ENCODE peak calls at places on chromosomes 16 and 17, in six cellular contexts. P, T, M, X, W and B are unnamed samples.

GRCh38 chr16:67598527-67598926 is 36.2 kb downstream of the CTCF start:
- DNase-seq in P (no peak), T (no peak), W (no peak), M (no peak), X (no peak), B (no peak)

GRCh38 chr17:63516910-63517824 is 6.0 kb upstream of the KCNH6 start:
- DNase-seq in W (no peak), T (no peak), M (no peak), P (peak; percentile 77), X (peak; percentile 38), B (no peak)

GRCh38 chr17:5730373-5730772 is 146.1 kb upstream of the NLRP1 start:
- DNase-seq in T (no peak), P (no peak), X (no peak), W (no peak), M (no peak), B (no peak)

GRCh38 chr16:4532238-4532637 is 6.3 kb downstream of the CDIP1 start:
- DNase-seq in P (no peak), X (no peak), T (no peak), M (no peak), W (no peak), B (no peak)

GRCh38 chr17:57939797-57940196 is 15.4 kb downstream of the CUEDC1 start:
- DNase-seq in T (peak; percentile 88), P (no peak), X (no peak), W (peak; percentile 82), M (no peak), B (no peak)

GRCh38 chr17:80832266-80832676 is 159.4 kb upstream of the CHMP6 start:
- DNase-seq in P (peak; percentile 79), M (no peak), T (peak; percentile 57), X (peak; percentile 59), W (peak; percentile 32), B (peak; percentile 45)

GRCh38 chr17:48457080-48457836 is 27.2 kb upstream of the SKAP1 start:
- DNase-seq in W (peak; percentile 79), M (no peak), P (peak; percentile 34), T (peak; percentile 88), X (peak; percentile 76), B (peak; percentile 76)

GRCh38 chr17:67412057-67412456 is 35.0 kb downstream of the PITPNC1 start:
- DNase-seq in M (no peak), T (no peak), W (no peak), P (no peak), X (no peak), B (no peak)

GRCh38 chr17:80195671-80196529 is 24.2 kb downstream of the SGSH start:
- DNase-seq in W (no peak), M (no peak), T (peak; percentile 87), P (no peak), X (peak; percentile 61), B (no peak)

GRCh38 chr16:50861926-50862325 is 120.0 kb downstream of the CYLD start:
- DNase-seq in W (no peak), P (peak; percentile 90), X (no peak), T (no peak), M (no peak), B (no peak)

GRCh38 chr16:86590501-86591144 is 12.3 kb downstream of the FOXL1 start:
- DNase-seq in P (peak; percentile 98), M (no peak), T (no peak), X (no peak), W (no peak), B (no peak)

GRCh38 chr17:55710410-55710809 is 12.3 kb downstream of the TMEM100 start:
- DNase-seq in X (no peak), T (no peak), P (no peak), W (no peak), M (no peak), B (no peak)

GRCh38 chr17:61389670-61390478 is 9.8 kb upstream of the TBX2 start:
- DNase-seq in X (no peak), W (peak; percentile 77), T (peak; percentile 89), P (no peak), M (no peak), B (no peak)

GRCh38 chr16:89633064-89633631 is 19.7 kb downstream of the DPEP1 start:
- DNase-seq in M (no peak), T (no peak), X (no peak), W (no peak), P (peak; percentile 74), B (no peak)

GRCh38 chr16:50972899-50973298 is 178.2 kb downstream of the SALL1 start:
- DNase-seq in W (no peak), X (no peak), T (no peak), P (no peak), M (no peak), B (peak; percentile 5)

GRCh38 chr16:56234737-56235136 is 43.4 kb downstream of the GNAO1 start:
- DNase-seq in M (no peak), T (no peak), X (no peak), W (no peak), P (no peak), B (no peak)

GRCh38 chr17:79074650-79075432 is at the start of gene ENGASE:
- DNase-seq in P (peak; percentile 83), X (peak; percentile 96), T (peak; percentile 99), M (peak; percentile 98), W (peak; percentile 99), B (peak; percentile 96)

GRCh38 chr17:55265434-55266021 is 768 bp downstream of the HLF start:
- DNase-seq in X (peak; percentile 47), P (no peak), W (peak; percentile 72), M (no peak), T (peak; percentile 82), B (peak; percentile 35)

GRCh38 chr17:74137416-74137815 is 66.1 kb upstream of the RPL38 start:
- DNase-seq in X (no peak), P (no peak), T (no peak), M (no peak), W (no peak), B (no peak)

GRCh38 chr17:32007463-32008298 is 498 bp downstream of the LRRC37B start:
- DNase-seq in P (peak; percentile 40), X (peak; percentile 43), M (no peak), T (no peak), W (peak; percentile 60), B (peak; percentile 39)

GRCh38 chr17:83199500-83200201 is 120.2 kb downstream of the METRNL start:
- DNase-seq in W (peak; percentile 86), X (peak; percentile 50), T (peak; percentile 95), P (no peak), M (no peak), B (no peak)

GRCh38 chr17:66465701-66466100 is 163.3 kb downstream of the PRKCA start:
- DNase-seq in M (no peak), X (no peak), W (no peak), T (no peak), P (no peak), B (no peak)

GRCh38 chr17:5780476-5780875 is 196.2 kb upstream of the NLRP1 start:
- DNase-seq in X (no peak), M (no peak), W (no peak), P (peak; percentile 89), T (no peak), B (no peak)

GRCh38 chr16:80525420-80525819 is 15.4 kb upstream of the DYNLRB2 start:
- DNase-seq in T (no peak), M (no peak), P (no peak), X (no peak), W (no peak), B (no peak)

GRCh38 chr16:21523411-21524067 is 75.8 kb upstream of the METTL9 start:
- DNase-seq in W (no peak), P (no peak), M (no peak), T (peak; percentile 79), X (peak; percentile 32), B (peak; percentile 79)

GRCh38 chr16:84294196-84295142 is at the start of gene WFDC1:
- DNase-seq in X (peak; percentile 46), W (peak; percentile 72), P (no peak), T (peak; percentile 65), M (no peak), B (no peak)

GRCh38 chr16:85319208-85319983 is 207.1 kb upstream of the CIBAR2 start:
- DNase-seq in X (no peak), M (no peak), T (no peak), P (no peak), W (peak; percentile 52), B (no peak)
- H3K4me1 ChIP-seq in X (peaks cover 26% of the 10 kb centered on the region), M (peaks cover 49% of the 10 kb centered on the region), T (peaks cover 18% of the 10 kb centered on the region), P (peaks cover 18% of the 10 kb centered on the region), W (peaks cover 25% of the 10 kb centered on the region), B (peaks cover 48% of the 10 kb centered on the region)

DNA sequence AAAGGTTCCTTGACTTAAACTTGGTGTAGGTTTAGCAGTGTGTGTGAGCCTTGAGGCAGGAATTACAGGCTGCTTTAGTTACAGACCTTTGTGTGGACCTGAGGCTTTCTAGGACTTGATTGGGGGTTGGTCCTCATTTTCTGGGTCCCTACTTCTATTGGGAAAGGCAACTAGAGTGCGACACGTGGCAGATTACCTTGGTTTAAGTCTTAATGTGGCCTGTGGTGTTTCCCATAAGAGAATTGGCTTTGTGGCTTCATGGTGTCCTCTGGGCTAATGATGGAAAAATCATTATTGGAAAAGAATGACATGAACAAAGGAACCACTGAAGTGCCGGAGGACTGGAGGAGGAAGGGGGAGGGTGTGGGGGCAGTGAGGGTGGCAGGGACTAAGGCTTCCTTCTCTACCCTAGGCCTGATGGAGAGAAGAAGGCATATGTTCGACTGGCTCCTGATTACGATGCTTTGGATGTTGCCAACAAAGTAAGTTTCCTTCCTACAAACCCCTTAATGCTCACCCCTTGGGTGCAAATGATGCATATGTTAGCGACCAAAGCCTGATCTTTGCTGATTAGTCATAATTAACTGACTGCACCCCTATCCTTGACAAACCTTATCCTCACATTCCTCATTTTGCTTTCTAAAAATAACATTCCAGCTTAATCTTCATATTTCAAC is 2.7 kb downstream of the TLCD1 start:
- DNase-seq in T (no peak), P (no peak), M (no peak), W (no peak), X (no peak), B (no peak)
- TF ChIP-seq CTCF in T (no peak), P (no peak), M (no peak), W (no peak), X (no peak), B (no peak)

GRCh38 chr17:45410144-45411091 is 22.3 kb downstream of the ARHGAP27 start:
- DNase-seq in P (no peak), W (no peak), M (no peak), T (peak; percentile 90), X (no peak), B (no peak)
- H3K4me3 ChIP-seq in P (no peak overlapping the region), W (peak overlapping the region; percentile 50), M (peak overlapping the region; percentile 35), T (peak overlapping the region; percentile 73), X (no peak overlapping the region), B (no peak overlapping the region)

GRCh38 chr17:3894188-3894587 is 1.3 kb upstream of the CAMKK1 start:
- DNase-seq in X (no peak), M (no peak), T (no peak), P (no peak), W (no peak), B (no peak)

GRCh38 chr17:3894927-3895343 is 2.1 kb upstream of the CAMKK1 start:
- DNase-seq in T (no peak), W (no peak), X (peak; percentile 59), P (peak; percentile 26), M (no peak), B (peak; percentile 73)

GRCh38 chr17:3892095-3892998 is 506 bp downstream of the CAMKK1 start:
- DNase-seq in T (peak; percentile 94), X (peak; percentile 91), W (peak; percentile 94), M (peak; percentile 94), P (peak; percentile 70), B (peak; percentile 74)

GRCh38 chr17:3893003-3893719 is at the start of gene CAMKK1:
- DNase-seq in X (peak; percentile 91), P (peak; percentile 77), W (peak; percentile 96), M (peak; percentile 96), T (peak; percentile 96), B (peak; percentile 91)

DNA sequence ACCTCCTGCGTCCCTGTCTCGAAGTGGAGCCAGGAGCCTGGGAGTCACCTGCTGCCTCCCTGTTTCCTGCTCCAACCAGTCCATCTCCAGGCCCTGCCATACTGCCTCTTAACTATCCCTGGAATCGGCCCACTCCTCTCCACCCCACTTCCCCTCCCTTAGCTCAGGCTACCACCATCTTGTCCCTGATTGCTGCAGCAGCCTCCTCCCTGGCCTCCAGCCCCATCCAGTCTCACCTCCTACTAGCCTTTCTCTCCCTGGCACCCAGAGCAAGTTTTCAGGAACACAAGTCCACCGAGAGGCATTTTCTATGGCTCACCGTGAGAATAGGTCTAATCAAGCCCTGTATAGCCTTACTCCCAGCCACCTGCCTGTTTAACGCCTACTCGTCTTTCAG is 865 bp upstream of the CAMKK1 start:
- DNase-seq in W (no peak), M (no peak), T (no peak), X (no peak), P (no peak), B (no peak)
- H3K4me1 ChIP-seq in W (peaks cover 54% of the 10 kb centered on the region), M (peaks cover 75% of the 10 kb centered on the region), T (peaks cover 69% of the 10 kb centered on the region), X (peaks cover 59% of the 10 kb centered on the region), P (peaks cover 5% of the 10 kb centered on the region), B (peaks cover 42% of the 10 kb centered on the region)